ENCODE peak calls at places on chromosome 17, in seven cellular contexts. G, A, N, Y, U, F and H are unnamed samples.

GRCh38 chr17:13311301-13311700 is 290.4 kb downstream of the HS3ST3A1 start:
- DNase-seq in G (no peak), A (no peak), N (no peak), Y (no peak), U (no peak), F (no peak), H (no peak)

GRCh38 chr17:67359960-67360817 is 6.2 kb downstream of the PSMD12 start:
- DNase-seq in G (no peak), A (no peak), N (peak; percentile 60), Y (no peak), U (no peak), F (no peak), H (no peak)

GRCh38 chr17:77793888-77794235 is 164.6 kb upstream of the TNRC6C start:
- DNase-seq in G (no peak), A (no peak), N (no peak), Y (no peak), U (peak; percentile 66), F (no peak), H (no peak)

GRCh38 chr17:30790279-30790678 is 34.2 kb downstream of the CRLF3 start:
- DNase-seq in G (no peak), A (no peak), N (no peak), Y (no peak), U (no peak), F (no peak), H (no peak)

GRCh38 chr17:55577011-55577586 is 65.8 kb upstream of the SMIM36 start:
- DNase-seq in G (peak; percentile 51), A (no peak), N (no peak), Y (no peak), U (peak; percentile 75), F (peak; percentile 36), H (peak; percentile 78)

GRCh38 chr17:7992924-7993323 is 9.5 kb upstream of the GUCY2D start:
- DNase-seq in G (no peak), A (no peak), N (peak; percentile 53), Y (peak; percentile 24), U (no peak), F (no peak), H (no peak)

GRCh38 chr17:56808503-56808902 is 25.2 kb downstream of the C17orf67 start:
- DNase-seq in G (no peak), A (no peak), N (no peak), Y (no peak), U (no peak), F (no peak), H (peak; percentile 13)

GRCh38 chr17:81635431-81635830 is 1.5 kb downstream of the NPLOC4 start:
- DNase-seq in G (no peak), A (no peak), N (no peak), Y (no peak), U (no peak), F (peak; percentile 50), H (no peak)

GRCh38 chr17:27633312-27634025 is 2.5 kb downstream of the LGALS9 start:
- DNase-seq in G (no peak), A (no peak), N (no peak), Y (peak; percentile 78), U (no peak), F (peak; percentile 41), H (no peak)

GRCh38 chr17:63647065-63647725 is 25.0 kb downstream of the MAP3K3 start:
- DNase-seq in G (no peak), A (no peak), N (no peak), Y (no peak), U (no peak), F (no peak), H (no peak)

GRCh38 chr17:68993112-68993511 is 37.9 kb upstream of the ABCA8 start:
- DNase-seq in G (no peak), A (no peak), N (peak; percentile 25), Y (no peak), U (no peak), F (no peak), H (no peak)

GRCh38 chr17:34054495-34054894 is 200.6 kb upstream of the CCL2 start:
- DNase-seq in G (no peak), A (no peak), N (no peak), Y (no peak), U (no peak), F (no peak), H (no peak)

GRCh38 chr17:34045990-34046389 is 209.1 kb upstream of the CCL2 start:
- DNase-seq in G (no peak), A (no peak), N (no peak), Y (no peak), U (no peak), F (no peak), H (no peak)

DNA sequence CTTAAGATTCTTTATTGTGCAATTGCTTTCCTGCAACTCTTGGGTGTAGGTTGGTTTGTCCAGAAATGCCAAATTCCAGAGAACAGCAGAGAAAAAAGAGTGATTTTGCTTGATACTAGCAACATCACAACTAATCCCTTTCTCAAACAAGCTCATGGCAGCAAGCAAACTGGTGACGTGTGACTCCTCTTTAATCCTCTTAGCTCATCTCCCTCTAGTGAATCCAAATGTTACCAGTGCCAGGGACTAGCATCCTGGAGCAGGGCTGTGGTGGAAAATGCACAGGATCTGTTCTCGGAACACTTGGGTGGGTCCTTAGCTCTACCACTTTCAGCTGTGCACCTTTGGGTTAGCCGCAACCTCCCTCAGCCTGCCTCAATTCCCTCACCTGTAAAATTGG is 204.0 kb upstream of the CCL2 start:
- DNase-seq in G (no peak), A (no peak), N (no peak), Y (no peak), U (no peak), F (no peak), H (no peak)
- H3K27ac ChIP-seq in G (no peak overlapping the region), A (peak overlapping the region; percentile 43), N (no peak overlapping the region), Y (no peak overlapping the region), U (no peak overlapping the region), F (no peak overlapping the region), H (no peak overlapping the region)

DNA sequence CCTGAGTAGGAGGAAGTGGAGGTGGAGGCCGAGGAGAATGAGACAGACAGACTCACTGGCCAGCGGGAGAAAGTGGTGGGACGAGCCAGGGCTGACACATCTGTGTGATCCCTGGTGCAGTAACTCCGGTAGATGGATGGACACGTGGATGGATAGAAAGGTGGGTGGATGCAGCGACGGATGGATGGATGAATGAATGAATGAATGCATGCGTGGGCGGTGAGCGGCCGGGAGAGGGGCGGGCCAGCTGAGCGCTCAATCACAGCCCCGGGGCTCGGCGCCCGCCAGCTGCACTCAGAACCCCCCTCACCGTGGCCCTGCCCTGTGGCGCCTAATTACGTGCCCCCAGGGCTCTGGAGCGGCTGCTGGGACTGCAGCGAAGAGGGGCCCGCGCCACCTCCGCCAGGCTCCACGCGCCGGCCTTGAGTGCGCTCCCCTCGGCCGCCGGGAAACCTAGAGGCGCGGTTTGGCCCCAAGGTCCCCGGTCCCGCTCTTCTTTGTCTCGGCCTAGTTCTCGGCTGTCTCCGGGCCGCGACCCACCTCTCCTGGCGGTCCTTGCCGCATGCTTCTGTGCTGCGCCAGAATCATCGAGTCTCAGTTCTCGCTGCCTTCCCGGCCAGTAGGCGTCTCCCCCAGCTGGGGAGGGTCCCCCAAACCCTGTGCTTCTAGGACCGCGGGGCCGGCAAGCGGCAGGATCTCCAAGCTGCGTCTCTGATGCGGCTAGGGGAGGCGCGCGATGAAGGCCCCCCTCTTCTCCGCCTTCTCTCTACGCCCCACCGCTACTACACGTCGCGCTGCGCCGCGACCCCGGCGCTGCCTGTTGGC is 41.0 kb downstream of the RAI1 start:
- DNase-seq in G (no peak), A (no peak), N (no peak), Y (no peak), U (no peak), F (no peak), H (no peak)
- H3K4me3 ChIP-seq in G (peak overlapping the region; percentile 38), A (peak overlapping the region; percentile 64), N (no peak overlapping the region), Y (peak overlapping the region; percentile 68), U (no peak overlapping the region), F (peak overlapping the region; percentile 39), H (peak overlapping the region; percentile 60)

GRCh38 chr17:798246-798645 is 16.1 kb downstream of the MRM3 start:
- DNase-seq in G (no peak), A (no peak), N (no peak), Y (no peak), U (peak; percentile 48), F (no peak), H (no peak)

GRCh38 chr17:801660-802059 is 19.5 kb downstream of the MRM3 start:
- DNase-seq in G (no peak), A (no peak), N (no peak), Y (no peak), U (peak; percentile 34), F (no peak), H (no peak)

GRCh38 chr17:802901-803881 is 21.0 kb downstream of the MRM3 start:
- DNase-seq in G (no peak), A (no peak), N (no peak), Y (no peak), U (peak; percentile 63), F (no peak), H (no peak)

GRCh38 chr17:802481-802880 is 20.3 kb downstream of the MRM3 start:
- DNase-seq in G (no peak), A (no peak), N (no peak), Y (no peak), U (peak; percentile 68), F (no peak), H (no peak)

DNA sequence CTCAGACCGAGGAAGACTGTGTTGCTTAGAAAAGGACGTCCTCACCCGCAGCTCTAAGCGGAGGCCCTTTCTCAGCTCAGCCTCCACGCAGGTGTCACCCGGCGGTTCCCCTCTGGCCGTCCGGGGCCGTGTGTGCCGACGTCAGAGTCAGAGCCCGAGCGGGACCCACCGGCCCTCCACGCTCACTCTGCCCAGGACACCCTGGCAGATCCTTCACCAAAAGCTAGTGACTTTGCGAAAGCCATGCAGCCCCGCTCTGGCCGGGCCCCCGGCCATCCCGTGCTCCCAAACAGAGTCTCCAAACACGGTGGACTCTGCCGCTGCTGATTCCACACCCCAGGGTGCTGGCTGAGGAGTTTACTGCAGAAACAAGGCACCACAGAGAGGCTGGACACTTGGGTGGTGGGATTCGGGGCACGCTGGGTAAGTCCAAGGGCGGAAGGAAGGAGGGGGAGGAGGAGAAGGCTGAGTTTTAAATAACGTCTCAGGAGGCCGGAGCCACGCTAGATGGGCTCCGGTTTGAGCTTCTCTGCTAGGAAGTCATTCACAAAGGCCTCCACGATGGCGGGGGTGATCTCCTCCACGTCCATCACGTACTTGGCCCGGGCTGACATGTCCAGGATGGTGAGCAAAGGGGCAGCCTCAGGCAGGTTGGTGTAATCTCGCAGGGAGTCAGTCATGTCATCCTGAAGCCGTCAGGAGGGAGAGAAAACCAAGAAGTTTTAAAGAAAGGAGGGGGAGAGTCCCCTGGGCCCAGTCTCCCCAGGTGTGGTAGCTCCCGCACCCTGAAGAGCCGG is 18.5 kb downstream of the MRM3 start:
- DNase-seq in G (no peak), A (no peak), N (no peak), Y (no peak), U (peak; percentile 67), F (no peak), H (no peak)
- H3K27ac ChIP-seq in G (no peak overlapping the region), A (no peak overlapping the region), N (no peak overlapping the region), Y (no peak overlapping the region), U (no peak overlapping the region), F (no peak overlapping the region), H (no peak overlapping the region)

DNA sequence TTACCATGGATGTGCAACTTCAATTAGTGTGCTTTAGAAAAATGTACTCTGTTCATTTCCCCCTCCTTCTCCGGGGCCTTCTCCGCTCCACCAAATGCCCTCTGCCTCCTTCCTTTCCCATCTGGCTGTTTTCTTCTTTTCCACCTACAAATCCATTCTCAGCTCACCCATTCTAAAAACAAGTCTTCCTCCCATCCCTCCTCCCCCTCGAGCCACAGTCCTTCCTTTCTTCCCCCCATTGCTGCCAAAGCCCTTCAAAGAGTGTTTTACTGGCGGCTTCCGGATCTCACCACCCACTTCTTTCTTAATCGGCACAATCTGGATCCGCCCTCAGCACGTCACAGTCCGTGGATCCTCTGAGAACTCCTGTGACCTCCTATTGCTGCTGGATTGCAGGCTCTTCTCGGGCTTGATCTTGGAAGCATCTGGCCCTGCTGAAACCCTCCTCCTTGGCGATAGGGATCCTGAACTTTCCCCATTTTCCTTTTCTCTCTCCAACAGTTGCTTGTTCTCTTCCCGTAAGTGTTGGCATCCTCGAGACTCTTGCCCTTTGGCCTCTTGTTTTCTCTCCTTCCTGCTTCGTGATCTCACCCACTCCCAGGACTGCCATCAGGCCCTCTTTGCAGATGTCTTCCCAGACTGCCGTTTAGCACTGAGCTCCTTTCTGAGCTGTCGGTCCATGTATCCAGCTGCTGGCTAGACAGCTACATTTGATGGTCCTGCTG is 36.0 kb upstream of the FBXO47 start:
- DNase-seq in G (peak; percentile 87), A (no peak), N (no peak), Y (peak; percentile 90), U (peak; percentile 85), F (peak; percentile 62), H (peak; percentile 92)
- H3K4me3 ChIP-seq in G (no peak overlapping the region), A (no peak overlapping the region), N (no peak overlapping the region), Y (peak overlapping the region; percentile 9), U (no peak overlapping the region), F (no peak overlapping the region), H (peak overlapping the region; percentile 24)